ENCODE peak calls at places on chromosomes 2 and 18, in four cellular contexts. D, E, K and Z are unnamed samples.

GRCh38 chr18:42576141-42576540 is 539.3 kb downstream of the RIT2 start:
- DNase-seq in E (no peak), D (no peak), K (no peak), Z (no peak)

GRCh38 chr18:56678836-56679565 is 27.8 kb downstream of the WDR7 start:
- DNase-seq in E (no peak), D (no peak), K (no peak), Z (no peak)

GRCh38 chr2:167534443-167534842 is 646.2 kb downstream of the XIRP2 start:
- DNase-seq in E (no peak), D (no peak), K (no peak), Z (no peak)

GRCh38 chr18:80103231-80103630 is 5.8 kb upstream of the ADNP2 start:
- DNase-seq in K (no peak), D (no peak), E (no peak), Z (peak; percentile 73)

GRCh38 chr2:239942090-239942489 is 83.1 kb downstream of the NDUFA10 start:
- DNase-seq in E (no peak), D (no peak), K (no peak), Z (no peak)

GRCh38 chr2:55966431-55967118 is 43.0 kb upstream of the EFEMP1 start:
- DNase-seq in K (no peak), E (no peak), D (no peak), Z (no peak)

GRCh38 chr2:37855283-37856041 is 69.6 kb upstream of the RMDN2 start:
- DNase-seq in K (no peak), E (no peak), D (no peak), Z (no peak)

GRCh38 chr2:219552382-219553167 is 8.7 kb downstream of the TMEM198 start:
- DNase-seq in K (peak; percentile 77), E (peak; percentile 51), D (peak; percentile 90), Z (peak; percentile 54)

GRCh38 chr2:31083204-31083993 is 54.8 kb downstream of the GALNT14 start:
- DNase-seq in D (no peak), K (no peak), E (no peak), Z (no peak)

GRCh38 chr2:102717308-102718018 is 44.4 kb upstream of the TMEM182 start:
- DNase-seq in K (no peak), D (no peak), E (no peak), Z (no peak)

GRCh38 chr2:70123051-70123828 is 36.0 kb downstream of the PCBP1 start:
- DNase-seq in E (no peak), D (peak; percentile 66), K (no peak), Z (peak; percentile 39)

GRCh38 chr2:17593841-17594482 is 53.5 kb downstream of the VSNL1 start:
- DNase-seq in D (no peak), K (no peak), E (no peak), Z (peak; percentile 18)

GRCh38 chr2:220533485-220533884 is 906.1 kb downstream of the SLC4A3 start:
- DNase-seq in K (no peak), D (peak; percentile 67), E (no peak), Z (peak; percentile 71)

GRCh38 chr2:172256886-172257285 is 154.2 kb upstream of the DLX2 start:
- DNase-seq in K (peak; percentile 69), E (no peak), D (no peak), Z (no peak)

GRCh38 chr18:58045265-58046086 is 1.4 kb downstream of the NEDD4L start:
- DNase-seq in D (no peak), E (no peak), K (peak; percentile 84), Z (peak; percentile 27)

GRCh38 chr2:101818531-101819451 is 121.3 kb downstream of the MAP4K4 start:
- DNase-seq in E (peak; percentile 57), D (no peak), K (peak; percentile 47), Z (peak; percentile 66)

GRCh38 chr2:189685540-189686229 is 11.2 kb downstream of the ANKAR start:
- DNase-seq in K (no peak), E (peak; percentile 53), D (no peak), Z (peak; percentile 55)

GRCh38 chr18:46482831-46483230 is 174.2 kb downstream of the LOXHD1 start:
- DNase-seq in K (no peak), D (no peak), E (no peak), Z (no peak)

GRCh38 chr2:73283545-73284295 is 558 bp downstream of the FBXO41 start:
- DNase-seq in K (no peak), D (peak; percentile 30), E (no peak), Z (no peak)

GRCh38 chr2:203534486-203535077 is 519 bp downstream of the RAPH1 start:
- DNase-seq in K (peak; percentile 3), E (no peak), D (no peak), Z (no peak)

GRCh38 chr2:172095146-172095904 is 7.4 kb downstream of the DLX2 start:
- DNase-seq in D (no peak), E (peak; percentile 32), K (peak; percentile 33), Z (peak; percentile 87)

GRCh38 chr18:67410671-67411070 is 105.8 kb downstream of the DSEL start:
- DNase-seq in D (no peak), K (no peak), E (peak; percentile 35), Z (no peak)

GRCh38 chr18:46820863-46821262 is 64.0 kb upstream of the ST8SIA5 start:
- DNase-seq in E (no peak), K (no peak), D (no peak), Z (no peak)

GRCh38 chr18:36811430-36811829 is 17.4 kb downstream of the TPGS2 start:
- DNase-seq in D (no peak), K (no peak), E (no peak), Z (no peak)

GRCh38 chr2:17506736-17507616 is 11.3 kb downstream of the RAD51AP2 start:
- DNase-seq in E (no peak), K (no peak), D (no peak), Z (peak; percentile 83)

GRCh38 chr2:61816480-61817355 is 37.1 kb downstream of the FAM161A start:
- DNase-seq in D (no peak), E (no peak), K (no peak), Z (no peak)

GRCh38 chr2:8004250-8004681 is 677.6 kb upstream of the ID2 start:
- DNase-seq in E (no peak), D (no peak), K (peak; percentile 67), Z (peak; percentile 62)

GRCh38 chr2:130347220-130347925 is 4.7 kb downstream of the IMP4 start:
- DNase-seq in E (no peak), K (no peak), D (no peak), Z (no peak)

GRCh38 chr2:65991332-65991731 is 443.6 kb upstream of the MEIS1 start:
- DNase-seq in E (no peak), D (peak; percentile 47), K (no peak), Z (no peak)